ENCODE peak calls at places on chromosome 20, in four cellular contexts. P is Kasumi-1, S is brain microvascular endothelial cell, D is lung microvascular endothelial cell. B is an unnamed sample.

GRCh38 chr20:23088891-23089290 is 2.8 kb upstream of the CD93 start:
- DNase-seq in P (no peak), S (no peak), D (no peak), B (no peak)

GRCh38 chr20:17685168-17685567 is 3.1 kb upstream of the RRBP1 start:
- DNase-seq in P (no peak), S (no peak), D (no peak), B (no peak)

GRCh38 chr20:36745234-36745926 is 510 bp downstream of the NDRG3 start:
- DNase-seq in P (peak; percentile 20), S (peak; percentile 0), D (peak; percentile 10), B (no peak)

GRCh38 chr20:37651932-37652331 is 41.9 kb upstream of the CTNNBL1 start:
- DNase-seq in P (peak; percentile 55), S (no peak), D (peak; percentile 41), B (no peak)

GRCh38 chr20:23228912-23229311 is 121.7 kb upstream of the NXT1 start:
- DNase-seq in P (no peak), S (peak; percentile 77), D (peak; percentile 64), B (no peak)

GRCh38 chr20:25989196-25989595 is 292.5 kb upstream of the ZNF337 start:
- DNase-seq in P (no peak), S (no peak), D (no peak), B (no peak)

GRCh38 chr20:920306-920705 is 4.2 kb upstream of the ANGPT4 start:
- DNase-seq in P (no peak), S (no peak), D (no peak), B (no peak)

GRCh38 chr20:8722277-8722928 is 346.5 kb upstream of the PLCB4 start:
- DNase-seq in P (peak; percentile 73), S (peak; percentile 64), D (peak; percentile 79), B (no peak)

GRCh38 chr20:17503501-17504325 is 27.5 kb downstream of the BFSP1 start:
- DNase-seq in P (no peak), S (no peak), D (no peak), B (no peak)

GRCh38 chr20:13554076-13554475 is 84.7 kb downstream of the TASP1 start:
- DNase-seq in P (no peak), S (no peak), D (no peak), B (no peak)

GRCh38 chr20:38604873-38605303 is 3.3 kb downstream of the ARHGAP40 start:
- DNase-seq in P (no peak), S (peak; percentile 32), D (peak; percentile 89), B (no peak)

GRCh38 chr20:17730069-17730468 is 30.3 kb downstream of the BANF2 start:
- DNase-seq in P (no peak), S (no peak), D (no peak), B (no peak)